ENCODE peak calls at places on chromosomes 13 and 19, in six cellular contexts. K, U, J, C, A and P are unnamed samples.
A peak's percentile ranks its signal among the peaks of the same experiment; 100 is the strongest.

GRCh38 chr13:33953203-33953602 is 135.3 kb downstream of the RFC3 start:
- DNase-seq in K (no peak), U (no peak), J (peak; percentile 38), C (no peak), A (peak; percentile 26), P (no peak)

GRCh38 chr19:54030895-54031586 is 32.7 kb downstream of the VSTM1 start:
- DNase-seq in K (no peak), U (no peak), J (no peak), C (no peak), A (no peak), P (no peak)

GRCh38 chr19:15159251-15159650 is 41.5 kb downstream of the NOTCH3 start:
- DNase-seq in K (no peak), U (no peak), J (no peak), C (no peak), A (no peak), P (no peak)

GRCh38 chr19:32558607-32559228 is 22.3 kb upstream of the PDCD5 start:
- DNase-seq in K (no peak), U (no peak), J (no peak), C (no peak), A (no peak), P (no peak)

GRCh38 chr19:37303591-37304171 is 67.2 kb upstream of the ZNF527 start:
- DNase-seq in K (no peak), U (no peak), J (peak; percentile 2), C (no peak), A (no peak), P (no peak)

GRCh38 chr19:33622505-33622808 is 704 bp downstream of the CHST8 start:
- DNase-seq in K (no peak), U (no peak), J (no peak), C (no peak), A (no peak), P (no peak)

GRCh38 chr13:40344270-40345148 is 321.9 kb downstream of the FOXO1 start:
- DNase-seq in K (peak; percentile 32), U (no peak), J (no peak), C (no peak), A (no peak), P (no peak)

GRCh38 chr19:12990447-12990846 is 4.8 kb upstream of the NFIX start:
- DNase-seq in K (no peak), U (no peak), J (no peak), C (no peak), A (no peak), P (no peak)

GRCh38 chr19:34480971-34481821 is at the start of gene WTIP:
- DNase-seq in K (no peak), U (no peak), J (peak; percentile 95), C (no peak), A (peak; percentile 43), P (no peak)

GRCh38 chr13:22114630-22115311 is 443.9 kb downstream of the FGF9 start:
- DNase-seq in K (no peak), U (no peak), J (no peak), C (peak; percentile 30), A (no peak), P (no peak)

GRCh38 chr13:79913141-79913827 is 427.6 kb downstream of the SPRY2 start:
- DNase-seq in K (no peak), U (no peak), J (no peak), C (no peak), A (no peak), P (no peak)

GRCh38 chr19:39968789-39969188 is 2.2 kb upstream of the PSMC4 start:
- DNase-seq in K (no peak), U (no peak), J (no peak), C (peak; percentile 2), A (no peak), P (no peak)

GRCh38 chr13:31998131-31998530 is 33.4 kb upstream of the FRY start:
- DNase-seq in K (no peak), U (no peak), J (no peak), C (no peak), A (no peak), P (no peak)

GRCh38 chr19:46133101-46133627 is 8.7 kb upstream of the IGFL3 start:
- DNase-seq in K (peak; percentile 9), U (peak; percentile 49), J (peak; percentile 54), C (no peak), A (peak; percentile 98), P (no peak)

GRCh38 chr13:29594310-29594709 is 1.2 kb downstream of the SLC7A1 start:
- DNase-seq in K (peak; percentile 9), U (peak; percentile 23), J (peak; percentile 75), C (peak; percentile 49), A (no peak), P (no peak)

GRCh38 chr13:32284927-32285632 is 30.1 kb downstream of the ZAR1L start:
- DNase-seq in K (no peak), U (no peak), J (peak; percentile 24), C (no peak), A (peak; percentile 72), P (no peak)

GRCh38 chr19:17479325-17479791 is 9.0 kb downstream of the SLC27A1 start:
- DNase-seq in K (no peak), U (no peak), J (peak; percentile 76), C (no peak), A (no peak), P (no peak)